ENCODE peak calls at places on chromosomes 7 and 10, in five cellular contexts. Q is fibroblast of lung, N is right lobe of liver, F is body of pancreas, K is ovary. U is an unnamed sample.

GRCh38 chr10:34121125-34121973 is 693.7 kb downstream of the PARD3 start:
- DNase-seq in K (no peak), N (no peak), Q (no peak), F (no peak), U (no peak)

GRCh38 chr10:126663880-126664279 is 6.6 kb downstream of the C10orf90 start:
- DNase-seq in Q (peak; percentile 94), F (no peak), K (no peak), N (no peak), U (no peak)

GRCh38 chr7:1807821-1808600 is 137.9 kb downstream of the ELFN1 start:
- DNase-seq in Q (no peak), F (no peak), K (no peak), N (no peak), U (no peak)

GRCh38 chr7:23490357-23491131 is 20.3 kb upstream of the IGF2BP3 start:
- DNase-seq in Q (peak; percentile 25), N (peak; percentile 33), K (peak; percentile 76), F (peak; percentile 25), U (peak; percentile 66)

GRCh38 chr7:74725840-74726239 is 48.0 kb upstream of the NCF1 start:
- DNase-seq in F (no peak), K (no peak), N (no peak), Q (no peak), U (no peak)

GRCh38 chr10:59465089-59465488 is 102.7 kb upstream of the FAM13C start:
- DNase-seq in K (no peak), Q (peak; percentile 65), N (no peak), F (no peak), U (peak; percentile 8)

GRCh38 chr7:16795624-16796023 is 9.2 kb downstream of the AGR2 start:
- DNase-seq in F (no peak), K (no peak), N (no peak), Q (no peak), U (no peak)

GRCh38 chr7:102006695-102007094 is 189.3 kb downstream of the CUX1 start:
- DNase-seq in Q (no peak), K (no peak), F (no peak), N (no peak), U (no peak)

GRCh38 chr10:81696609-81697388 is 178.2 kb upstream of the NRG3 start:
- DNase-seq in K (no peak), F (no peak), N (no peak), Q (no peak), U (peak; percentile 18)

GRCh38 chr7:131011976-131012375 is 278.0 kb upstream of the KLF14 start:
- DNase-seq in K (no peak), Q (peak; percentile 84), N (no peak), F (no peak), U (peak; percentile 55)

GRCh38 chr10:97173036-97173435 is 12.7 kb downstream of the SLIT1 start:
- DNase-seq in K (peak; percentile 12), Q (no peak), N (no peak), F (no peak), U (no peak)

GRCh38 chr7:20199015-20199737 is 18.0 kb downstream of the MACC1 start:
- DNase-seq in F (peak; percentile 76), N (peak; percentile 47), K (no peak), Q (peak; percentile 85), U (peak; percentile 30)

GRCh38 chr10:28678687-28679457 is 1.6 kb downstream of the BAMBI start:
- DNase-seq in N (no peak), K (no peak), Q (peak; percentile 61), F (peak; percentile 4), U (peak; percentile 53)

GRCh38 chr10:125343118-125343752 is 182.9 kb upstream of the CTBP2 start:
- DNase-seq in Q (peak; percentile 16), F (peak; percentile 17), N (no peak), K (no peak), U (peak; percentile 40)

GRCh38 chr7:93757421-93757820 is 133.1 kb downstream of the TFPI2 start:
- DNase-seq in K (no peak), Q (peak; percentile 24), N (no peak), F (no peak), U (no peak)

GRCh38 chr7:101678713-101679112 is 49.6 kb upstream of the MYL10 start:
- DNase-seq in N (no peak), K (no peak), Q (peak; percentile 84), F (no peak), U (no peak)

GRCh38 chr7:82699773-82700186 is 256.2 kb upstream of the CACNA2D1 start:
- DNase-seq in N (no peak), K (no peak), F (peak; percentile 5), Q (peak; percentile 81), U (peak; percentile 31)

DNA sequence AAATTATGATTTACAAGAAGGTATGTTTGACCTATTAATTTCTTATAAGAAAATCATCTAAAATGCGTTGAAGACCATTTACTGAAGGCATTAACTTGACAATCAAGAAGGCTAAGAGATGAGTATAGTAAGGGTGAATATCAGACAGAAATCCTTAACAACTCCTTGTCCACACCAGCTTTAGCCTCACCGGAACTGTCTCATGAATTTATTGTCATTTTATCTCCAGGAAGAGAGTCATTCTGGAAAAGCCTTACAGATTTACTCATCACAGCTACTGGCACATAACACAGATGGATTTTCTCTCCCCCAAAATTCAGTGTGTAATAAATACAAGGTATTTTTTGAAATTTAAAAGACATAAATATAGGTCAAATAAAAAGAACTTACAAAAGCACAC is 129.4 kb upstream of the LSM8 start:
- DNase-seq in N (no peak), F (no peak), K (no peak), Q (no peak), U (no peak)
- H3K4me1 ChIP-seq in N (no peaks in the 10 kb centered on the region), F (no peaks in the 10 kb centered on the region), K (no peaks in the 10 kb centered on the region), Q (no peaks in the 10 kb centered on the region), U (no peaks in the 10 kb centered on the region)

DNA sequence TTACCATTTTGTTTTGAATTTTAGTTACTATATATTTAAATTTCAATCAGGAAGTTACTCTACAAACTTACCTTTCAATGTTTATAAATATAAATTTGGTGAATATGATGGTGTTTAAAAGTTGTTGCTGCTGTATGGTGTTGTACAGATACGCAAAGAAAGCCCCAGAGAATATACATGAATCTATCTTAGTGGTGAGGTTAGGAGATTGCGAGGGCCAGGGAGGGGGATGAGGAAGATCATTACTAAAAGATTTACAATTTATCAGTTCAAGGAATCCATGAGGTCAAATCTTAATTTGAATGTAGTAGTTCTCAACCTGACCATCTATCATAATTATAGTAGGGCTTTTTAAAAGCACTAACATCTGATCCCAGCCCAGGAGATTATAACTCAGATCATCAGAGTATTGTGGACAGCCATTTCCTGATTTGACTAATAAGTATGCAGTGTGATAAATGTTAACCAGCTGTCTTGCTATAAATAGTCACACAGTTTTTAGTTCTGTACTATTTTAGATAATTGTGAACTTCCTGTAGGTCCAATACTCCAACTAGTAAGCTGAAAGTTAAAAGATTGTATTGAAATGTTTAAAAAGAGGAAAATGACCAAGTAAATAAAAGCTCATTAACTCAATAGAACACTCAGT is 23.6 kb downstream of the FAM3C start:
- DNase-seq in Q (peak; percentile 67), K (no peak), F (no peak), N (no peak), U (peak; percentile 27)
- H3K4me3 ChIP-seq in Q (no peak overlapping the region), K (no peak overlapping the region), F (no peak overlapping the region), N (no peak overlapping the region), U (no peak overlapping the region)

GRCh38 chr7:153043440-153043839 is 283.9 kb downstream of the ACTR3B start:
- DNase-seq in K (no peak), F (no peak), Q (no peak), N (no peak), U (no peak)

GRCh38 chr7:153047079-153047478 is 287.5 kb downstream of the ACTR3B start:
- DNase-seq in N (no peak), F (no peak), K (no peak), Q (no peak), U (no peak)

GRCh38 chr7:153044981-153045380 is 285.4 kb downstream of the ACTR3B start:
- DNase-seq in F (no peak), N (no peak), K (no peak), Q (no peak), U (no peak)

DNA sequence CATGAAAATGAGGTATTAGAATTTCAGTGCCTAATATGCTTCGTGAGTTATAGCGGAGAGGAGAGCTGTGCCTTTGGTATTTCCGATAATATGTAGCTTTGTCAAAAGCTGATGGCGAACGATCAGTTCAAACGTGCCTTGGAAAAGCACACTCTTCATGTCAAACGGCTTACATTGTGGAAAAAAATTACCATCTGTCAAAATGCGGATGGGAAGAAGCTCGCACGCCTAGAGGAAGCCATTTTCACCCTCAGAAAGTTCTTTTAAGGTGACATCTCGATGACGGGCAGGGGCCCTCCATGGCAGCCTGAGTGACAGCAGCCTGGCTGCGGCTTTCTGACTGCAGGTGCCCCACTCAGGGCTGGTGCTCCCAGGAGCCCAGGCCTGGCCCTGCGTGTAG is 288.0 kb downstream of the ACTR3B start:
- DNase-seq in Q (no peak), K (no peak), F (no peak), N (no peak), U (no peak)
- H3K27me3 ChIP-seq in Q (no peaks in the 10 kb centered on the region), K (no peaks in the 10 kb centered on the region), F (no peaks in the 10 kb centered on the region), N (no peaks in the 10 kb centered on the region), U (peaks cover 22% of the 10 kb centered on the region)

DNA sequence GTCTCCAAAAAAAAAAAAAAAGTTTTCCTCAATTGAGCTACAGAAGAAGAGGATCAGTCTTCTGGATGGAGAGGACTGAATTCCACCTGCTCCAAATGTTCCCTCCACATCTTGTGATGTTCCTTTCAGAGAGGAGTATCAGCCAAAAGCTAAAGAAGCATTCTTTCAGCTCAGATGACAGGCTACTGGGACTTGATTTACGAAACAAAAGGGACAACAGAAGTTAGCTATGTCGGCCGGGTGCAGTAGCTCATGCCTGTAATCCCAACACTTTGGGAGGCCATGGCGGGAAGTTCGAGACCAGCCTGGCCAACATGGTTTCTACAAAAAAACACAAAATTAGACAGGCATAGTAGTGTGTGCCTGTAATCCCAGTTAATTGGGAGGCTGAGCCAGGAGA is 7.4 kb downstream of the DAGLB start:
- DNase-seq in N (no peak), Q (no peak), K (no peak), F (no peak), U (no peak)
- H3K4me1 ChIP-seq in N (no peaks in the 10 kb centered on the region), Q (peaks cover 11% of the 10 kb centered on the region), K (no peaks in the 10 kb centered on the region), F (peaks cover 4% of the 10 kb centered on the region), U (peaks cover 15% of the 10 kb centered on the region)

GRCh38 chr7:6167004-6167551 is 105.3 kb downstream of the CYTH3 start:
- DNase-seq in F (no peak), K (no peak), N (no peak), Q (no peak), U (no peak)
- H3K4me3 ChIP-seq in F (no peak overlapping the region), K (no peak overlapping the region), N (no peak overlapping the region), Q (no peak overlapping the region), U (no peak overlapping the region)

GRCh38 chr7:150896562-150897209 is 44.4 kb downstream of the AOC1 start:
- DNase-seq in F (no peak), N (no peak), K (no peak), Q (no peak), U (no peak)

GRCh38 chr7:150895809-150896208 is 43.5 kb downstream of the AOC1 start:
- DNase-seq in N (no peak), K (no peak), Q (no peak), F (no peak), U (no peak)

GRCh38 chr7:150900675-150901074 is 48.4 kb downstream of the AOC1 start:
- DNase-seq in K (no peak), N (no peak), F (no peak), Q (no peak), U (no peak)

GRCh38 chr7:150897502-150898474 is 45.5 kb downstream of the AOC1 start:
- DNase-seq in K (no peak), N (no peak), F (no peak), Q (no peak), U (no peak)

GRCh38 chr7:150898475-150899011 is 46.2 kb downstream of the AOC1 start:
- DNase-seq in Q (peak; percentile 29), K (peak; percentile 88), F (peak; percentile 76), N (peak; percentile 77), U (peak; percentile 88)
- H3K27me3 ChIP-seq in Q (no peaks in the 10 kb centered on the region), K (no peaks in the 10 kb centered on the region), F (no peaks in the 10 kb centered on the region), N (no peaks in the 10 kb centered on the region), U (peaks cover 26% of the 10 kb centered on the region)

GRCh38 chr7:227940-228339 is 35.6 kb downstream of the FAM20C start:
- DNase-seq in N (no peak), K (no peak), Q (no peak), F (no peak), U (no peak)
- H3K4me1 ChIP-seq in N (no peaks in the 10 kb centered on the region), K (peaks cover 16% of the 10 kb centered on the region), Q (peaks cover 33% of the 10 kb centered on the region), F (no peaks in the 10 kb centered on the region), U (no peaks in the 10 kb centered on the region)